ENCODE peak calls at places on chromosome X, in seven cellular contexts. One of them, this sample, is unnamed.

GRCh38 chrX:129808829-129809745 is 29.3 kb downstream of the SASH3 start:
- DNase-seq in bronchial epithelial cell: peak; percentile 5
- DNase-seq in cardiac fibroblast: peak; percentile 24
- DNase-seq in right atrium auricular region: no peak
- DNase-seq in AG09309: no peak
- DNase-seq in CD8-positive, alpha-beta T cell: no peak
- DNase-seq in cardiac muscle cell: no peak
- DNase-seq in this sample: no peak

GRCh38 chrX:117510453-117510852 is 606.2 kb downstream of the KLHL13 start:
- DNase-seq in bronchial epithelial cell: peak; percentile 10
- DNase-seq in cardiac fibroblast: no peak
- DNase-seq in right atrium auricular region: no peak
- DNase-seq in AG09309: no peak
- DNase-seq in CD8-positive, alpha-beta T cell: no peak
- DNase-seq in cardiac muscle cell: peak; percentile 38
- DNase-seq in this sample: no peak

GRCh38 chrX:40411350-40412111 is 169.2 kb upstream of the ATP6AP2 start:
- DNase-seq in bronchial epithelial cell: no peak
- DNase-seq in cardiac fibroblast: no peak
- DNase-seq in right atrium auricular region: no peak
- DNase-seq in AG09309: no peak
- DNase-seq in CD8-positive, alpha-beta T cell: no peak
- DNase-seq in cardiac muscle cell: no peak
- DNase-seq in this sample: no peak

GRCh38 chrX:150255441-150256296 is 107.4 kb upstream of the MAMLD1 start:
- DNase-seq in bronchial epithelial cell: no peak
- DNase-seq in cardiac fibroblast: no peak
- DNase-seq in right atrium auricular region: peak; percentile 34
- DNase-seq in AG09309: no peak
- DNase-seq in CD8-positive, alpha-beta T cell: peak; percentile 25
- DNase-seq in cardiac muscle cell: no peak
- DNase-seq in this sample: no peak

GRCh38 chrX:13194291-13195103 is 125.4 kb downstream of the ATXN3L start:
- DNase-seq in bronchial epithelial cell: no peak
- DNase-seq in cardiac fibroblast: no peak
- DNase-seq in right atrium auricular region: no peak
- DNase-seq in AG09309: no peak
- DNase-seq in CD8-positive, alpha-beta T cell: no peak
- DNase-seq in cardiac muscle cell: no peak
- DNase-seq in this sample: no peak

GRCh38 chrX:150306002-150306401 is 57.1 kb upstream of the MAMLD1 start:
- DNase-seq in bronchial epithelial cell: no peak
- DNase-seq in cardiac fibroblast: no peak
- DNase-seq in right atrium auricular region: peak; percentile 43
- DNase-seq in AG09309: no peak
- DNase-seq in CD8-positive, alpha-beta T cell: no peak
- DNase-seq in cardiac muscle cell: no peak
- DNase-seq in this sample: no peak

GRCh38 chrX:123087326-123087725 is 96.8 kb upstream of the GRIA3 start:
- DNase-seq in bronchial epithelial cell: peak; percentile 88
- DNase-seq in cardiac fibroblast: no peak
- DNase-seq in right atrium auricular region: no peak
- DNase-seq in AG09309: peak; percentile 39
- DNase-seq in CD8-positive, alpha-beta T cell: no peak
- DNase-seq in cardiac muscle cell: no peak
- DNase-seq in this sample: no peak

GRCh38 chrX:19388064-19388679 is 44.4 kb downstream of the PDHA1 start:
- DNase-seq in bronchial epithelial cell: no peak
- DNase-seq in cardiac fibroblast: no peak
- DNase-seq in right atrium auricular region: no peak
- DNase-seq in AG09309: no peak
- DNase-seq in CD8-positive, alpha-beta T cell: no peak
- DNase-seq in cardiac muscle cell: no peak
- DNase-seq in this sample: no peak

GRCh38 chrX:71100581-71101505 is 5.2 kb downstream of the FOXO4 start:
- DNase-seq in bronchial epithelial cell: no peak
- DNase-seq in cardiac fibroblast: no peak
- DNase-seq in right atrium auricular region: no peak
- DNase-seq in AG09309: no peak
- DNase-seq in CD8-positive, alpha-beta T cell: peak; percentile 55
- DNase-seq in cardiac muscle cell: no peak
- DNase-seq in this sample: no peak

GRCh38 chrX:100587846-100588245 is 3.1 kb downstream of the TNMD start:
- DNase-seq in bronchial epithelial cell: no peak
- DNase-seq in cardiac fibroblast: no peak
- DNase-seq in right atrium auricular region: no peak
- DNase-seq in AG09309: no peak
- DNase-seq in CD8-positive, alpha-beta T cell: no peak
- DNase-seq in cardiac muscle cell: no peak
- DNase-seq in this sample: no peak

GRCh38 chrX:85828771-85829170 is 218.6 kb downstream of the CHM start:
- DNase-seq in bronchial epithelial cell: no peak
- DNase-seq in cardiac fibroblast: no peak
- DNase-seq in right atrium auricular region: no peak
- DNase-seq in AG09309: no peak
- DNase-seq in CD8-positive, alpha-beta T cell: no peak
- DNase-seq in cardiac muscle cell: no peak
- DNase-seq in this sample: no peak

GRCh38 chrX:30141966-30142365 is 73.4 kb upstream of the MAGEB2 start:
- DNase-seq in bronchial epithelial cell: peak; percentile 6
- DNase-seq in cardiac fibroblast: peak; percentile 54
- DNase-seq in right atrium auricular region: no peak
- DNase-seq in AG09309: no peak
- DNase-seq in CD8-positive, alpha-beta T cell: no peak
- DNase-seq in cardiac muscle cell: peak; percentile 81
- DNase-seq in this sample: no peak

GRCh38 chrX:119495734-119496520 is 27.7 kb downstream of the SLC25A5 start:
- DNase-seq in bronchial epithelial cell: no peak
- DNase-seq in cardiac fibroblast: no peak
- DNase-seq in right atrium auricular region: no peak
- DNase-seq in AG09309: no peak
- DNase-seq in CD8-positive, alpha-beta T cell: no peak
- DNase-seq in cardiac muscle cell: no peak
- DNase-seq in this sample: no peak

GRCh38 chrX:22118161-22118830 is 86.2 kb downstream of the PHEX start:
- DNase-seq in bronchial epithelial cell: peak; percentile 73
- DNase-seq in cardiac fibroblast: no peak
- DNase-seq in right atrium auricular region: no peak
- DNase-seq in AG09309: no peak
- DNase-seq in CD8-positive, alpha-beta T cell: no peak
- DNase-seq in cardiac muscle cell: no peak
- DNase-seq in this sample: no peak

GRCh38 chrX:107678957-107679740 is 50.8 kb downstream of the PRPS1 start:
- DNase-seq in bronchial epithelial cell: peak; percentile 69
- DNase-seq in cardiac fibroblast: peak; percentile 84
- DNase-seq in right atrium auricular region: peak; percentile 93
- DNase-seq in AG09309: no peak
- DNase-seq in CD8-positive, alpha-beta T cell: peak; percentile 77
- DNase-seq in cardiac muscle cell: no peak
- DNase-seq in this sample: no peak

GRCh38 chrX:1292581-1293310 is 24.1 kb downstream of the CSF2RA start:
- DNase-seq in bronchial epithelial cell: no peak
- DNase-seq in cardiac fibroblast: no peak
- DNase-seq in right atrium auricular region: no peak
- DNase-seq in AG09309: no peak
- DNase-seq in CD8-positive, alpha-beta T cell: no peak
- DNase-seq in cardiac muscle cell: peak; percentile 62
- DNase-seq in this sample: no peak

GRCh38 chrX:43882294-43882681 is at the start of gene MAOB:
- DNase-seq in bronchial epithelial cell: no peak
- DNase-seq in cardiac fibroblast: no peak
- DNase-seq in right atrium auricular region: no peak
- DNase-seq in AG09309: no peak
- DNase-seq in CD8-positive, alpha-beta T cell: no peak
- DNase-seq in cardiac muscle cell: peak; percentile 55
- DNase-seq in this sample: no peak

GRCh38 chrX:70054391-70054790 is 4.7 kb upstream of the AWAT2 start:
- DNase-seq in bronchial epithelial cell: no peak
- DNase-seq in cardiac fibroblast: no peak
- DNase-seq in right atrium auricular region: no peak
- DNase-seq in AG09309: no peak
- DNase-seq in CD8-positive, alpha-beta T cell: peak; percentile 35
- DNase-seq in cardiac muscle cell: no peak
- DNase-seq in this sample: no peak

GRCh38 chrX:119062750-119063374 is 9.9 kb upstream of the CT47C1 start:
- DNase-seq in bronchial epithelial cell: peak; percentile 32
- DNase-seq in cardiac fibroblast: peak; percentile 28
- DNase-seq in right atrium auricular region: no peak
- DNase-seq in AG09309: no peak
- DNase-seq in CD8-positive, alpha-beta T cell: no peak
- DNase-seq in cardiac muscle cell: peak; percentile 14
- DNase-seq in this sample: no peak

GRCh38 chrX:102837843-102838242 is 99.2 kb upstream of the RAB40AL start:
- DNase-seq in bronchial epithelial cell: peak; percentile 0
- DNase-seq in cardiac fibroblast: no peak
- DNase-seq in right atrium auricular region: no peak
- DNase-seq in AG09309: no peak
- DNase-seq in CD8-positive, alpha-beta T cell: no peak
- DNase-seq in cardiac muscle cell: no peak
- DNase-seq in this sample: no peak

GRCh38 chrX:102835504-102836146 is 101.4 kb upstream of the RAB40AL start:
- DNase-seq in bronchial epithelial cell: peak; percentile 18
- DNase-seq in cardiac fibroblast: peak; percentile 57
- DNase-seq in right atrium auricular region: no peak
- DNase-seq in AG09309: no peak
- DNase-seq in CD8-positive, alpha-beta T cell: no peak
- DNase-seq in cardiac muscle cell: peak; percentile 5
- DNase-seq in this sample: no peak

GRCh38 chrX:102841706-102842003 is 95.4 kb upstream of the RAB40AL start:
- DNase-seq in bronchial epithelial cell: no peak
- DNase-seq in cardiac fibroblast: no peak
- DNase-seq in right atrium auricular region: no peak
- DNase-seq in AG09309: no peak
- DNase-seq in CD8-positive, alpha-beta T cell: no peak
- DNase-seq in cardiac muscle cell: no peak
- DNase-seq in this sample: no peak

GRCh38 chrX:102845020-102845419 is 92.1 kb upstream of the RAB40AL start:
- DNase-seq in bronchial epithelial cell: no peak
- DNase-seq in cardiac fibroblast: no peak
- DNase-seq in right atrium auricular region: no peak
- DNase-seq in AG09309: no peak
- DNase-seq in CD8-positive, alpha-beta T cell: no peak
- DNase-seq in cardiac muscle cell: no peak
- DNase-seq in this sample: no peak

DNA sequence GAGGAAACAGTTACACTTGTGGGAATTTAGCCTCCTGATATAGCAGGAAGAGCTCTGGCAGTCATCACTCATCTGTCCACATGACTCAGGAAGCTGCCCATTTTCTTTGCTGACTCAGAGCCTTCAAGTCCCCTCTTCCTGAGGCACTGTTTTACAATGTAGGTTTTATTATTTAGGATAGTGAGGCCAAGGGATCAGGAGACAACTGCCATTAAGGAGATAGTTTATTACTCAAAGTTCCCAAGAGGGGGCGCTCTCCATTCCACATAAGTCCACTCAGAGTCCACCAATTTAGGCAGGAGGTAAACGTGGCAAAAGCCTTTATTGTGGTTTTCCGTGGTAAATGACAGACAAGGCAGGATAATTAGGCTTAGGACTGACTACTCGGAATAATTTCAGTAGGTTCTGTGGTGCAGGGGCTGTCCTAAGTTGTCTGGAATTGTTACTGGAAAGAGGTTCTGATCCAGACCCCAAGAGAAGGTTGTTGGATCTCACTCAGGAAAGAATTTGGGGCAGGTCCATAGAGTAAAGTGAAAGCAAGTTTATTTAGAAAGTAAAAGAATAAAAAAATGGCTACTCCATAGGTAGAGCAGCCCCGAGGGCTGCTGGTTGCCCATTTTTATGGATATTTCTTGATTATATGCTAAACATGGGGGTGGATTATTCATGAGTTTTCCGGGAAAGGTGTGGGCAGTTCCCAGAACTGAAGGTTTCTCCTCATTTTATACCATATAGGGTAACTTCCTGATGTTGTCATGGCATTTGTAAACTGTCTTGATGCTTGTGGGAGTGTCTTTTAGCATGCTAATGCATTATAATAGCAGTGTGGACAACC is 96.0 kb upstream of the RAB40AL start:
- DNase-seq in bronchial epithelial cell: peak; percentile 36
- DNase-seq in cardiac fibroblast: peak; percentile 14
- DNase-seq in right atrium auricular region: no peak
- DNase-seq in AG09309: no peak
- DNase-seq in CD8-positive, alpha-beta T cell: no peak
- DNase-seq in cardiac muscle cell: no peak
- DNase-seq in this sample: no peak
- TF ChIP-seq CTCF in bronchial epithelial cell: peak; percentile 10
- TF ChIP-seq CTCF in cardiac fibroblast: peak; percentile 22
- TF ChIP-seq CTCF in right atrium auricular region: no peak
- TF ChIP-seq CTCF in AG09309: peak; percentile 18
- TF ChIP-seq CTCF in CD8-positive, alpha-beta T cell: no peak
- TF ChIP-seq CTCF in cardiac muscle cell: peak; percentile 22
- TF ChIP-seq CTCF in this sample: peak; percentile 33

GRCh38 chrX:48890934-48891401 is 6.6 kb downstream of the TIMM17B start:
- DNase-seq in bronchial epithelial cell: no peak
- DNase-seq in cardiac fibroblast: no peak
- DNase-seq in right atrium auricular region: no peak
- DNase-seq in AG09309: no peak
- DNase-seq in CD8-positive, alpha-beta T cell: no peak
- DNase-seq in cardiac muscle cell: peak; percentile 58
- DNase-seq in this sample: no peak
- H3K4me3 ChIP-seq in bronchial epithelial cell: peak overlapping the region; percentile 50
- H3K4me3 ChIP-seq in cardiac fibroblast: peak overlapping the region; percentile 39
- H3K4me3 ChIP-seq in right atrium auricular region: peak overlapping the region; percentile 56
- H3K4me3 ChIP-seq in AG09309: peak overlapping the region; percentile 34
- H3K4me3 ChIP-seq in CD8-positive, alpha-beta T cell: peak overlapping the region; percentile 59
- H3K4me3 ChIP-seq in cardiac muscle cell: peak overlapping the region; percentile 57
- H3K4me3 ChIP-seq in this sample: peak overlapping the region; percentile 43

DNA sequence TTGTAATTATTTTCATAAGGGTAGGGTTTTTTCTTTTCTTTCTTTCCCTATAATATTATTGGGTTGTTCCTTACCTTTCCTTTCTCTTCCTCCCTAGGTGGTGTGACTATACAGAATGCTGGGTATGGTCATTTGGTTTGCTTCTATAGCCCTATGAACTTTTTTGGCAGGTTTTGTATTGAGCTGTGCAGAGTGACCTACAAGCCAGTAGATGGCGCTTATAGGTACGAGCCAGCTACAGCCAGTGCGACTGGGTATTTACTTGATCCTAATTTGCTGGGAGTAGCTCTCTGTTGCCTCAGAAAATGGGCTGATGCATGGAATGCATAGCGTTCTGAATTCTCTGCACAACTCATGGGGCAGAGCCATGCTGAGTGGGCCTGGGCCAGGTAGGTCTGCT is 423.3 kb downstream of the MAGEE1 start:
- DNase-seq in bronchial epithelial cell: no peak
- DNase-seq in cardiac fibroblast: no peak
- DNase-seq in right atrium auricular region: no peak
- DNase-seq in AG09309: no peak
- DNase-seq in CD8-positive, alpha-beta T cell: no peak
- DNase-seq in cardiac muscle cell: no peak
- DNase-seq in this sample: no peak
- TF ChIP-seq CTCF in bronchial epithelial cell: no peak
- TF ChIP-seq CTCF in cardiac fibroblast: no peak
- TF ChIP-seq CTCF in right atrium auricular region: no peak
- TF ChIP-seq CTCF in AG09309: peak; percentile 10
- TF ChIP-seq CTCF in CD8-positive, alpha-beta T cell: no peak
- TF ChIP-seq CTCF in cardiac muscle cell: no peak
- TF ChIP-seq CTCF in this sample: no peak

DNA sequence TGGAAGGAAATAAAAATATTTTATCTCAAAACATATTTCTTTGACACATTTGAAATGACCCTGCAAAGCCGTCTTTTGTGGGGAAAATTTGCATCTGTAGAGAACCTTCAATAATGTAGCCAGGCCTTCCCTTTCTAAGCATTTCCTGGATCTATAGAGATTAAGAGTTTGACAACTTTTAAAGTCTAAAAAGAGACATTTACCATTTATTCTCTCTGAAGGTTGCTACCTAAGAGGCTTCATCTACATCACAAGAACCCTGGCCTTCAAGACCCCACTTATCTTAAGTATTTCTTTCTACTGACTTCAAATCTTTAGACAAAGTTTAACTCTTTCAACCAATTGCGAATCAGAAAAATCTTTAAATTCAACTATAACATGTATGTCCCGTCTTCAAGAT is 1639.8 kb downstream of the RPA4 start:
- DNase-seq in bronchial epithelial cell: no peak
- DNase-seq in cardiac fibroblast: no peak
- DNase-seq in right atrium auricular region: no peak
- DNase-seq in AG09309: no peak
- DNase-seq in CD8-positive, alpha-beta T cell: no peak
- DNase-seq in cardiac muscle cell: no peak
- DNase-seq in this sample: no peak
- H3K4me3 ChIP-seq in bronchial epithelial cell: no peak overlapping the region
- H3K4me3 ChIP-seq in cardiac fibroblast: no peak overlapping the region
- H3K4me3 ChIP-seq in right atrium auricular region: no peak overlapping the region
- H3K4me3 ChIP-seq in AG09309: no peak overlapping the region
- H3K4me3 ChIP-seq in CD8-positive, alpha-beta T cell: no peak overlapping the region
- H3K4me3 ChIP-seq in cardiac muscle cell: no peak overlapping the region
- H3K4me3 ChIP-seq in this sample: no peak overlapping the region